ENCODE peak calls at places on chromosomes 4 and X, in ten cellular contexts. R is RPMI7951; J is SHP77; Y is H54; V is upper lobe of right lung; N is endothelial cell; E is fibroblast of lung; P is lower leg skin; U is stimulated activated CD8-positive, alpha-beta memory T cell treated with anti-CD3 and anti-CD28 coated beads, Interleukin-7, amount 100 ng/mL, for 4 hours; Q is chondrocyte. G is an unnamed sample.

GRCh38 chr4:11428701-11429571 is at the start of gene HS3ST1:
- DNase-seq in R (no peak), J (peak), Y (peak), V (peak), N (peak), E (peak), P (peak), U (no peak), Q (no peak), G (peak)

GRCh38 chrX:118536687-118537461 is 41.3 kb downstream of the DOCK11 start:
- DNase-seq in R (no peak), J (no peak), Y (no peak), V (no peak), N (peak), E (peak), P (no peak), U (peak), Q (no peak), G (peak)

GRCh38 chrX:125096870-125097269 is 222.8 kb upstream of the TEX13C start:
- DNase-seq in R (no peak), J (no peak), Y (no peak), V (no peak), N (no peak), E (no peak), P (no peak), U (no peak), Q (no peak), G (no peak)

GRCh38 chrX:109508915-109509314 is 27.0 kb upstream of the GUCY2F start:
- DNase-seq in R (no peak), J (no peak), Y (no peak), V (no peak), N (no peak), E (no peak), P (no peak), U (no peak), Q (no peak), G (no peak)

GRCh38 chr4:73446336-73446938 is 10.4 kb downstream of the AFP start:
- DNase-seq in R (peak), J (peak), Y (no peak), V (no peak), N (peak), E (peak), P (no peak), U (no peak), Q (no peak), G (peak)

GRCh38 chr4:3871181-3871852 is 105.1 kb downstream of the ADRA2C start:
- DNase-seq in R (no peak), J (no peak), Y (no peak), V (peak), N (peak), E (no peak), P (no peak), U (no peak), Q (peak), G (no peak)

GRCh38 chr4:164212134-164212533 is 541.8 kb upstream of the SMIM31 start:
- DNase-seq in R (no peak), J (no peak), Y (no peak), V (no peak), N (no peak), E (no peak), P (no peak), U (no peak), Q (no peak), G (no peak)

GRCh38 chr4:158176108-158176507 is 3.3 kb upstream of the GASK1B start:
- DNase-seq in R (peak), J (no peak), Y (no peak), V (peak), N (no peak), E (no peak), P (no peak), U (no peak), Q (no peak), G (no peak)

GRCh38 chrX:56026816-56027215 is 205.3 kb upstream of the KLF8 start:
- DNase-seq in R (no peak), J (no peak), Y (no peak), V (no peak), N (no peak), E (no peak), P (no peak), U (no peak), Q (no peak), G (no peak)

GRCh38 chr4:99723555-99724450 is 66.2 kb upstream of the C4orf54 start:
- DNase-seq in R (peak), J (peak), Y (peak), V (peak), N (no peak), E (peak), P (no peak), U (no peak), Q (no peak), G (peak)

GRCh38 chrX:33194289-33194688 is 17.1 kb downstream of the DMD start:
- DNase-seq in R (no peak), J (no peak), Y (no peak), V (no peak), N (no peak), E (no peak), P (no peak), U (no peak), Q (no peak), G (no peak)

GRCh38 chr4:159048166-159048886 is 54.6 kb upstream of the RAPGEF2 start:
- DNase-seq in R (peak), J (peak), Y (peak), V (peak), N (no peak), E (peak), P (peak), U (no peak), Q (no peak), G (peak)

GRCh38 chr4:82431026-82431745 is 796 bp downstream of the ENOPH1 start:
- DNase-seq in R (no peak), J (peak), Y (no peak), V (peak), N (no peak), E (no peak), P (peak), U (no peak), Q (no peak), G (no peak)

GRCh38 chr4:3418029-3418762 is 23.6 kb upstream of the HGFAC start:
- DNase-seq in R (no peak), J (no peak), Y (no peak), V (peak), N (no peak), E (no peak), P (peak), U (no peak), Q (peak), G (peak)

GRCh38 chr4:127574643-127575042 is 58.1 kb upstream of the INTU start:
- DNase-seq in R (no peak), J (no peak), Y (no peak), V (no peak), N (no peak), E (no peak), P (no peak), U (no peak), Q (no peak), G (no peak)

GRCh38 chr4:5827108-5828004 is 65.5 kb downstream of the CRMP1 start:
- DNase-seq in R (peak), J (no peak), Y (no peak), V (no peak), N (no peak), E (peak), P (no peak), U (no peak), Q (no peak), G (no peak)

GRCh38 chrX:17544831-17545230 is 169.8 kb downstream of the NHS start:
- DNase-seq in R (no peak), J (no peak), Y (no peak), V (no peak), N (no peak), E (no peak), P (no peak), U (no peak), Q (no peak), G (no peak)

GRCh38 chr4:124104101-124104500 is 608.4 kb downstream of the ANKRD50 start:
- DNase-seq in R (peak), J (no peak), Y (no peak), V (no peak), N (no peak), E (no peak), P (no peak), U (no peak), Q (no peak), G (peak)

GRCh38 chr4:61202100-61202637 is 2.0 kb downstream of the ADGRL3 start:
- DNase-seq in R (no peak), J (peak), Y (no peak), V (no peak), N (peak), E (peak), P (peak), U (no peak), Q (peak), G (no peak)

GRCh38 chrX:152072236-152072635 is 66.1 kb downstream of the MAGEA10 start:
- DNase-seq in R (peak), J (no peak), Y (peak), V (no peak), N (no peak), E (peak), P (no peak), U (no peak), Q (no peak), G (no peak)

GRCh38 chr4:73309211-73309610 is 50.6 kb upstream of the ANKRD17 start:
- DNase-seq in R (no peak), J (no peak), Y (no peak), V (no peak), N (no peak), E (peak), P (no peak), U (no peak), Q (no peak), G (no peak)

GRCh38 chr4:131370846-131371245 is 1778.2 kb upstream of the PCDH10 start:
- DNase-seq in R (no peak), J (peak), Y (no peak), V (no peak), N (no peak), E (no peak), P (no peak), U (no peak), Q (no peak), G (no peak)

GRCh38 chrX:53605004-53605403 is 81.5 kb downstream of the HUWE1 start:
- DNase-seq in R (peak), J (no peak), Y (no peak), V (no peak), N (no peak), E (no peak), P (no peak), U (no peak), Q (no peak), G (no peak)

GRCh38 chr4:87811977-87812376 is 12.6 kb downstream of the IBSP start:
- DNase-seq in R (no peak), J (no peak), Y (no peak), V (no peak), N (no peak), E (peak), P (no peak), U (no peak), Q (no peak), G (no peak)

GRCh38 chr4:139584784-139585183 is 28.8 kb upstream of the SETD7 start:
- DNase-seq in R (no peak), J (no peak), Y (no peak), V (no peak), N (no peak), E (no peak), P (peak), U (no peak), Q (no peak), G (no peak)